ENCODE peak calls at places on chromosome 3, in four cellular contexts. H, M, G and O are unnamed samples.

GRCh38 chr3:56422316-56422715 is 46.0 kb downstream of the ERC2 start:
- DNase-seq in H (no peak), M (no peak), G (no peak), O (no peak)

GRCh38 chr3:126552688-126553283 is 5.9 kb downstream of the C3orf22 start:
- DNase-seq in H (no peak), M (no peak), G (no peak), O (no peak)

GRCh38 chr3:185397676-185398075 is 34.7 kb downstream of the MAP3K13 start:
- DNase-seq in H (no peak), M (no peak), G (no peak), O (no peak)

GRCh38 chr3:59046839-59047238 is 3.0 kb downstream of the CFAP20DC start:
- DNase-seq in H (no peak), M (no peak), G (no peak), O (no peak)

GRCh38 chr3:126936853-126937395 is 46.0 kb upstream of the PLXNA1 start:
- DNase-seq in H (no peak), M (no peak), G (no peak), O (no peak)

GRCh38 chr3:72458365-72458764 is 389.9 kb downstream of the SHQ1 start:
- DNase-seq in H (no peak), M (no peak), G (no peak), O (no peak)

GRCh38 chr3:124552224-124552623 is 178.0 kb upstream of the UMPS start:
- DNase-seq in H (no peak), M (no peak), G (no peak), O (no peak)

GRCh38 chr3:142577701-142578308 is 728 bp downstream of the ATR start:
- DNase-seq in H (no peak), M (no peak), G (no peak), O (peak)

GRCh38 chr3:108486910-108487309 is 23.5 kb downstream of the MYH15 start:
- DNase-seq in H (no peak), M (no peak), G (no peak), O (no peak)

GRCh38 chr3:188335656-188336055 is 181.7 kb downstream of the LPP start:
- DNase-seq in H (no peak), M (no peak), G (no peak), O (no peak)

GRCh38 chr3:171806200-171807128 is 3.8 kb downstream of the PLD1 start:
- DNase-seq in H (no peak), M (peak), G (no peak), O (no peak)

GRCh38 chr3:125593991-125594574 is 1.2 kb downstream of the OSBPL11 start:
- DNase-seq in H (no peak), M (no peak), G (no peak), O (no peak)

GRCh38 chr3:10483364-10483675 is 22.1 kb downstream of the ATP2B2 start:
- DNase-seq in H (no peak), M (no peak), G (no peak), O (no peak)

GRCh38 chr3:193662757-193663322 is 69.8 kb downstream of the OPA1 start:
- DNase-seq in H (no peak), M (no peak), G (no peak), O (no peak)

GRCh38 chr3:51436998-51437639 is 46.0 kb downstream of the RBM15B start:
- DNase-seq in H (no peak), M (no peak), G (no peak), O (no peak)

GRCh38 chr3:126344380-126345041 is 12.7 kb downstream of the KLF15 start:
- DNase-seq in H (no peak), M (no peak), G (no peak), O (no peak)

GRCh38 chr3:193229851-193230250 is 11.2 kb upstream of the PLAAT1 start:
- DNase-seq in H (no peak), M (no peak), G (no peak), O (peak)

GRCh38 chr3:14946749-14947104 is 656 bp upstream of the NR2C2 start:
- DNase-seq in H (no peak), M (no peak), G (no peak), O (no peak)

GRCh38 chr3:157088506-157089454 is 71.2 kb downstream of the CCNL1 start:
- DNase-seq in H (peak), M (no peak), G (peak), O (peak)

GRCh38 chr3:87268646-87269211 is 7.7 kb downstream of the POU1F1 start:
- DNase-seq in H (no peak), M (no peak), G (no peak), O (no peak)

GRCh38 chr3:988790-989189 is 104.0 kb upstream of the CNTN6 start:
- DNase-seq in H (no peak), M (no peak), G (no peak), O (no peak)

GRCh38 chr3:122969585-122970453 is 57.7 kb downstream of the SEMA5B start:
- DNase-seq in H (no peak), M (peak), G (no peak), O (no peak)

GRCh38 chr3:30435950-30436349 is 170.5 kb upstream of the TGFBR2 start:
- DNase-seq in H (no peak), M (no peak), G (no peak), O (no peak)

GRCh38 chr3:38583688-38584087 is 65.8 kb downstream of the SCN5A start:
- DNase-seq in H (no peak), M (no peak), G (no peak), O (no peak)

GRCh38 chr3:51269466-51269865 is 115.6 kb upstream of the MANF start:
- DNase-seq in H (no peak), M (no peak), G (no peak), O (no peak)